ENCODE peak calls at places on chromosomes 13 and 19, in seven cellular contexts. L is foreskin fibroblast, B is tibial nerve, Q is kidney epithelial cell, V is AG04450, A is heart right ventricle, I is testis. C is an unnamed sample.

GRCh38 chr19:12840091-12841079 is 2.1 kb downstream of the MAST1 start:
- DNase-seq in L (peak; percentile 56), B (no peak), Q (no peak), V (no peak), A (peak; percentile 38), I (peak; percentile 82), C (peak; percentile 25)

GRCh38 chr13:46160474-46161066 is 21.4 kb downstream of the LCP1 start:
- DNase-seq in L (peak; percentile 30), B (no peak), Q (peak; percentile 23), V (peak; percentile 11), A (no peak), I (no peak), C (peak; percentile 4)

GRCh38 chr19:1907563-1908363 is 2.6 kb downstream of the ADAT3 start:
- DNase-seq in L (no peak), B (no peak), Q (no peak), V (no peak), A (no peak), I (no peak), C (no peak)

GRCh38 chr13:111792956-111793355 is 274.0 kb upstream of the SOX1 start:
- DNase-seq in L (no peak), B (no peak), Q (no peak), V (no peak), A (no peak), I (no peak), C (no peak)

GRCh38 chr13:40064723-40065122 is 409.3 kb downstream of the COG6 start:
- DNase-seq in L (peak; percentile 74), B (no peak), Q (no peak), V (no peak), A (no peak), I (no peak), C (peak; percentile 30)

GRCh38 chr13:51262501-51263211 is 40.5 kb downstream of the FAM124A start:
- DNase-seq in L (no peak), B (no peak), Q (no peak), V (no peak), A (no peak), I (no peak), C (no peak)

GRCh38 chr19:16045171-16045570 is 31.1 kb upstream of the TPM4 start:
- DNase-seq in L (no peak), B (no peak), Q (no peak), V (no peak), A (no peak), I (no peak), C (no peak)

GRCh38 chr19:56946164-56946563 is 105.6 kb upstream of the PEG3 start:
- DNase-seq in L (no peak), B (no peak), Q (no peak), V (no peak), A (no peak), I (peak; percentile 65), C (no peak)

GRCh38 chr13:99339736-99340392 is 32.7 kb upstream of the GPR183 start:
- DNase-seq in L (no peak), B (no peak), Q (no peak), V (no peak), A (no peak), I (no peak), C (no peak)

GRCh38 chr13:80840313-80840976 is 499.5 kb upstream of the SPRY2 start:
- DNase-seq in L (peak; percentile 93), B (peak; percentile 23), Q (no peak), V (no peak), A (no peak), I (no peak), C (no peak)

GRCh38 chr19:54525636-54526035 is 23.0 kb downstream of the LAIR2 start:
- DNase-seq in L (no peak), B (no peak), Q (no peak), V (no peak), A (no peak), I (no peak), C (no peak)

GRCh38 chr19:33194884-33195710 is 967 bp downstream of the LRP3 start:
- DNase-seq in L (peak; percentile 41), B (no peak), Q (no peak), V (no peak), A (no peak), I (peak; percentile 70), C (no peak)

GRCh38 chr13:36840718-36841250 is 21.8 kb downstream of the RFXAP start:
- DNase-seq in L (no peak), B (no peak), Q (no peak), V (no peak), A (no peak), I (no peak), C (no peak)

GRCh38 chr13:23381877-23382276 is 51.6 kb downstream of the SACS start:
- DNase-seq in L (no peak), B (no peak), Q (no peak), V (no peak), A (no peak), I (no peak), C (no peak)

GRCh38 chr13:46530084-46530935 is 22.7 kb upstream of the LRCH1 start:
- DNase-seq in L (no peak), B (no peak), Q (no peak), V (no peak), A (no peak), I (no peak), C (peak; percentile 80)

GRCh38 chr13:25088562-25089221 is 7.2 kb upstream of the PABPC3 start:
- DNase-seq in L (no peak), B (no peak), Q (no peak), V (no peak), A (no peak), I (no peak), C (no peak)

GRCh38 chr13:107669356-107669755 is 546.0 kb downstream of the LIG4 start:
- DNase-seq in L (no peak), B (no peak), Q (no peak), V (peak; percentile 38), A (no peak), I (no peak), C (peak; percentile 35)

GRCh38 chr19:32877977-32878745 is 8.6 kb upstream of the SLC7A9 start:
- DNase-seq in L (no peak), B (no peak), Q (no peak), V (no peak), A (no peak), I (no peak), C (no peak)

GRCh38 chr19:47187023-47187655 is 43.9 kb downstream of the BBC3 start:
- DNase-seq in L (no peak), B (no peak), Q (no peak), V (no peak), A (no peak), I (no peak), C (no peak)

GRCh38 chr13:21322304-21322965 is 136.7 kb downstream of the ZDHHC20 start:
- DNase-seq in L (no peak), B (no peak), Q (no peak), V (no peak), A (no peak), I (no peak), C (no peak)

GRCh38 chr13:48214519-48215121 is 18.4 kb upstream of the ITM2B start:
- DNase-seq in L (no peak), B (no peak), Q (no peak), V (no peak), A (no peak), I (no peak), C (no peak)

GRCh38 chr13:111198979-111199378 is 83.9 kb downstream of the ARHGEF7 start:
- DNase-seq in L (no peak), B (no peak), Q (no peak), V (no peak), A (no peak), I (no peak), C (no peak)

GRCh38 chr19:7685546-7686445 is 5.2 kb downstream of the TRAPPC5 start:
- DNase-seq in L (no peak), B (no peak), Q (no peak), V (no peak), A (no peak), I (no peak), C (no peak)

GRCh38 chr19:7689165-7689564 is 8.5 kb downstream of the TRAPPC5 start:
- DNase-seq in L (no peak), B (no peak), Q (no peak), V (no peak), A (no peak), I (no peak), C (no peak)

GRCh38 chr19:7691497-7691896 is 10.4 kb downstream of the FCER2 start:
- DNase-seq in L (no peak), B (no peak), Q (no peak), V (no peak), A (no peak), I (no peak), C (no peak)

GRCh38 chr19:7690779-7691258 is 10.2 kb downstream of the TRAPPC5 start:
- DNase-seq in L (no peak), B (no peak), Q (no peak), V (no peak), A (no peak), I (no peak), C (no peak)

GRCh38 chr19:7687177-7687576 is 6.5 kb downstream of the TRAPPC5 start:
- DNase-seq in L (no peak), B (no peak), Q (no peak), V (no peak), A (no peak), I (no peak), C (no peak)
- H3K4me3 ChIP-seq in L (no peak overlapping the region), B (no peak overlapping the region), Q (no peak overlapping the region), V (no peak overlapping the region), A (no peak overlapping the region), I (no peak overlapping the region), C (no peak overlapping the region)

DNA sequence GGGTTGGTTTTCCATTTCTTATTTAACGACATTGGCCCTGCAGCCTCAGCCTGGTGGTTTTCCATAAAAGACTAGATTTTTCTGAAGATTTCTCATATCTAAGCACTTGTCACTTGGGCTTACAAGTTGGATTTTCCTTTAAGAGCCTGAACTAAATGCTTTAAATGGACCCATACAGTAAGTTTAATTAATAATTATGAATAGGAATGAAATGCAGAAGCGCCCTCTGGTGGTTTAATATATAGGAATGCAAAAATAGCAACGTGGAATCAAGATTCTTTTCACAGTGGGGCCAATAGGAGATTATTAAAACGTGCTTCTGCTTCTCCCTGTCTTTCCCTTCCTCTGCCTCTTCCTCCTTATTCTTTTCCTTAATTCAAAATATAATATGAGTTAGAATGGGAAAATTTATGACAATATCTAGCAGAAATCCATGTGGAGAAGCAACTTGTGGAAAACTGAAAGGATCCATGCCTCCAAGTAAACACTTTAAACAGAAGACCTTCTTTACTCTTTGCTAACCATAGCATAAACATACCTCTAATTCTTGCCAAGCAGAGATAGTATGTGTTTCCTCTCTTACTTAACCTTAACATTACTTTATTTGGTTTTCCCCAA is 324.0 kb downstream of the GPC5 start:
- DNase-seq in L (peak; percentile 0), B (no peak), Q (no peak), V (no peak), A (no peak), I (no peak), C (no peak)
- TF ChIP-seq CTCF in L (no peak), B (peak; percentile 59), Q (peak; percentile 35), V (peak; percentile 65), A (peak; percentile 63), I (peak; percentile 43), C (peak; percentile 10)

DNA sequence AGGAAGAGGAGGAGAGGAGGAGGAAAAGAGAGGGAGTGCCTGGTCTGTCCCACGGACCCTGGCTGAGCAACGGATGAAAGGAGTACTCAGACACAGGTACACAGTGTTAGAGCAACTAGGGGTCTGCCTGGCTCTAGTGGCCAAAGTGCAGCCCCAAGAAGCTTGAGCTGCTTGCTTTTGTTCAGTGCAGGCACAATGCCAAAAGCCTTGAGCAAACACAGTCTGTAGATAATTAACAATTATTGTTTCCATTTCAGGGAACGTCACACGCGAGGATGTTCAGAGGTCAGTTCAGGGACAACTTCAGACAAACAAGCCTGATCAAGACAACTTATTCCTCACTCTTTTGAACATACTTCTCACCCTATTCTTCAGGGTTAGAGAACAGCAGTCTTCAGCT is 32.2 kb upstream of the ZNF726 start:
- DNase-seq in L (peak; percentile 5), B (no peak), Q (no peak), V (no peak), A (no peak), I (peak; percentile 76), C (no peak)
- H3K4me3 ChIP-seq in L (no peak overlapping the region), B (no peak overlapping the region), Q (no peak overlapping the region), V (no peak overlapping the region), A (no peak overlapping the region), I (no peak overlapping the region), C (no peak overlapping the region)

GRCh38 chr19:29467824-29468401 is 57.9 kb upstream of the VSTM2B start:
- DNase-seq in L (no peak), B (no peak), Q (peak; percentile 5), V (no peak), A (no peak), I (no peak), C (no peak)
- TF ChIP-seq CTCF in L (peak; percentile 39), B (no peak), Q (peak; percentile 61), V (peak; percentile 30), A (no peak), I (no peak), C (peak; percentile 39)

C was measured in BJ.